ENCODE peak calls at places on chromosomes 3 and 15, in five cellular contexts. D, Y, Z, I and T are unnamed samples.

GRCh38 chr15:79440355-79440908 is 8.3 kb downstream of the MINAR1 start:
- DNase-seq in D (no peak), Y (no peak), Z (peak; percentile 24), I (no peak), T (no peak)

GRCh38 chr3:177679568-177680441 is 482.5 kb upstream of the TBL1XR1 start:
- DNase-seq in D (no peak), Y (no peak), Z (no peak), I (no peak), T (peak; percentile 76)

GRCh38 chr3:50177346-50177745 is 14.1 kb upstream of the GNAT1 start:
- DNase-seq in D (no peak), Y (no peak), Z (no peak), I (no peak), T (no peak)

GRCh38 chr3:3170998-3171397 is 8.5 kb downstream of the CRBN start:
- DNase-seq in D (no peak), Y (peak; percentile 44), Z (no peak), I (no peak), T (peak; percentile 76)

GRCh38 chr3:54122046-54122801 is at the start of gene CACNA2D3:
- DNase-seq in D (no peak), Y (no peak), Z (peak; percentile 54), I (no peak), T (no peak)

GRCh38 chr15:48427960-48428547 is 96.8 kb downstream of the DUT start:
- DNase-seq in D (no peak), Y (no peak), Z (no peak), I (no peak), T (no peak)

GRCh38 chr15:99504823-99505551 is 60.8 kb upstream of the MEF2A start:
- DNase-seq in D (no peak), Y (no peak), Z (no peak), I (no peak), T (peak; percentile 55)

GRCh38 chr3:196431193-196432136 is 762 bp downstream of the UBXN7 start:
- DNase-seq in D (no peak), Y (peak; percentile 31), Z (peak; percentile 28), I (peak; percentile 88), T (peak; percentile 70)

GRCh38 chr3:27360113-27361078 is 8.8 kb downstream of the NEK10 start:
- DNase-seq in D (no peak), Y (peak; percentile 89), Z (no peak), I (no peak), T (peak; percentile 98)

GRCh38 chr3:186060222-186060621 is 48.7 kb downstream of the ETV5 start:
- DNase-seq in D (no peak), Y (no peak), Z (no peak), I (no peak), T (no peak)

GRCh38 chr15:65318870-65319356 is 14.4 kb downstream of the RNU5B-1 start:
- DNase-seq in D (no peak), Y (peak; percentile 83), Z (peak; percentile 89), I (peak; percentile 91), T (peak; percentile 79)

GRCh38 chr15:85685366-85685765 is 109.4 kb downstream of the KLHL25 start:
- DNase-seq in D (no peak), Y (no peak), Z (no peak), I (no peak), T (no peak)

GRCh38 chr3:149352556-149352955 is 19.1 kb upstream of the TM4SF18 start:
- DNase-seq in D (peak; percentile 66), Y (peak; percentile 82), Z (peak; percentile 75), I (peak; percentile 62), T (peak; percentile 70)

GRCh38 chr15:83053151-83053550 is 13.9 kb downstream of the BTBD1 start:
- DNase-seq in D (no peak), Y (peak; percentile 31), Z (no peak), I (no peak), T (peak; percentile 78)

GRCh38 chr15:66838671-66839239 is 136.7 kb downstream of the SMAD6 start:
- DNase-seq in D (no peak), Y (peak; percentile 57), Z (no peak), I (peak; percentile 61), T (peak; percentile 67)

GRCh38 chr3:37847689-37848088 is 14.0 kb upstream of the CTDSPL start:
- DNase-seq in D (no peak), Y (no peak), Z (no peak), I (no peak), T (no peak)

GRCh38 chr3:65714138-65714537 is 324.6 kb downstream of the MAGI1 start:
- DNase-seq in D (no peak), Y (peak; percentile 16), Z (no peak), I (no peak), T (no peak)

GRCh38 chr3:138450181-138450580 is 15.8 kb downstream of the ESYT3 start:
- DNase-seq in D (no peak), Y (no peak), Z (no peak), I (no peak), T (no peak)

GRCh38 chr3:188853896-188854295 is 317.9 kb upstream of the TPRG1 start:
- DNase-seq in D (no peak), Y (no peak), Z (no peak), I (no peak), T (no peak)

GRCh38 chr3:170259853-170260386 is 37.7 kb downstream of the PRKCI start:
- DNase-seq in D (no peak), Y (no peak), Z (no peak), I (no peak), T (no peak)

GRCh38 chr3:86794336-86795065 is 196.4 kb downstream of the VGLL3 start:
- DNase-seq in D (no peak), Y (no peak), Z (no peak), I (no peak), T (no peak)

GRCh38 chr3:14555835-14556234 is 15.7 kb upstream of the GRIP2 start:
- DNase-seq in D (no peak), Y (no peak), Z (peak; percentile 37), I (no peak), T (no peak)

GRCh38 chr15:81813215-81813614 is 232.6 kb downstream of the MEX3B start:
- DNase-seq in D (peak; percentile 9), Y (peak; percentile 9), Z (peak; percentile 26), I (peak; percentile 14), T (no peak)

GRCh38 chr3:29067014-29067413 is 213.9 kb upstream of the RBMS3 start:
- DNase-seq in D (no peak), Y (peak; percentile 14), Z (no peak), I (no peak), T (peak; percentile 6)

GRCh38 chr15:66721501-66721937 is 19.5 kb downstream of the SMAD6 start:
- DNase-seq in D (no peak), Y (no peak), Z (no peak), I (peak; percentile 67), T (no peak)

GRCh38 chr15:40314723-40315276 is 7.1 kb upstream of the PLCB2 start:
- DNase-seq in D (no peak), Y (no peak), Z (no peak), I (no peak), T (peak; percentile 72)

DNA sequence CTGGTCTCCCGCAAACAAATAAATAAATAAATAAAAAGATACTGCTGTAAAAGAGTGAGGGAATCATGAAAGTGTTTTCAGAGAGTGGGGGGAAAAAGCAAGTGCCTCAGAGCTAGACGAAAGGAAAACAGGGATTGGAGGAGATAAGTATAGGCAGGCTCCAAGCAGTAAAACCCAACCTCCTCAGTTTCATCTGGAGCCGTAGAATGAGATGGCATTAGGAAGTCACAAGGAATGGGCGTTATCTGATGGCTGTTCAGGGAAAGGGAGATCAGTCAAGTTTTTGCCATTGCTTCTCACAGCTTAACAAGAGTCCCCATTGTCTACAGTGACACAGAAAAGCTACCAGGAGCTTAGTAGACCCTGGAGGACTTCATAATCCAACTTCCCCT is 451.5 kb upstream of the PPP2R3A start:
- DNase-seq in D (no peak), Y (no peak), Z (no peak), I (no peak), T (no peak)
- TF ChIP-seq JUN in D (no peak), Y (no peak), Z (no peak), I (no peak), T (no peak)

GRCh38 chr15:100692259-100692658 is 89.9 kb downstream of the ASB7 start:
- DNase-seq in D (no peak), Y (no peak), Z (no peak), I (no peak), T (no peak)

GRCh38 chr15:100690786-100691160 is 88.4 kb downstream of the ASB7 start:
- DNase-seq in D (no peak), Y (no peak), Z (no peak), I (no peak), T (no peak)

GRCh38 chr15:100692671-100693070 is 90.3 kb downstream of the ASB7 start:
- DNase-seq in D (no peak), Y (no peak), Z (no peak), I (no peak), T (no peak)

GRCh38 chr15:100690032-100690785 is 87.8 kb downstream of the ASB7 start:
- DNase-seq in D (no peak), Y (no peak), Z (no peak), I (no peak), T (no peak)

DNA sequence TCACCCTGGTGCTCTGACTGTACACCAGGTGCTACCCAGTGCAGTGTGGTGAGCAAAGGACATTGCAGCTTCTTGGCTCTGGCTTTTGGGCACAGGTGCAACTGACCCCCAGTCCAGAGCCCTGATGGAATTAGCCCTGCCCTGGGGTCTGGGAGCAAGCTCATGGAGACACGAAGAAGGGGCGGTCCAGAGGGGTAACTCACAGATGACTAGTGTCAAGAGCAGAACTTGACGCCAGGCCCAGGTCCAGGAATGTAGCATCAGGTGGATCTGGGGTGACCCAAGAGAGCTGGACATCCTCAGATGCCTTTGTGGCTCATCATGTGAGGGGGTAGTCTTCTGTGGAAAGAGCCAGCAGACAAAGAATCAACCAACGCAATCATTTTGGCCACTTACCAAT is 88.9 kb downstream of the ASB7 start:
- DNase-seq in D (no peak), Y (no peak), Z (no peak), I (no peak), T (no peak)
- TF ChIP-seq JUN in D (no peak), Y (no peak), Z (no peak), I (no peak), T (no peak)

DNA sequence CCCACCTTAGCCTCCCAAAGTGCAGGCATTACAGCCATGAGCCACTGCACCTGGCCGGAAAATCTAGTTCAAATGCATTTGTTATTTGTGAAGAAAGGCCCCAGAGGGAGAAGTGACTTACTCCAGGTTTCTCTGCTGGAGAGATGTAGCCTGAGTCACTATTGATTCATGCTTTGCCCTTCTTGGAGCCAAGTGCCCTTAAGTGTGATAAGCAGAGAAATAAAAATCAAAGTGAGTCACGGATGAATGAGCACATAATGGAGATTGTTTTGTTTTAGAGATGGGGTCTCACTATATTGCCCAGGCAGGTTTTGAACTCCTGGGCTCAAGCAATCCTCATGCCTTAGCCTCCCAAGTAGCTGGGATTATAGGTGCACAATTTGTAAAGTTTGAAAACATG is 33.1 kb downstream of the CDC25A start:
- DNase-seq in D (no peak), Y (peak; percentile 36), Z (no peak), I (no peak), T (peak; percentile 76)
- TF ChIP-seq JUN in D (no peak), Y (no peak), Z (no peak), I (no peak), T (peak; percentile 69)

GRCh38 chr3:192128922-192129321 is 598.4 kb downstream of the FGF12 start:
- DNase-seq in D (no peak), Y (no peak), Z (no peak), I (no peak), T (no peak)

GRCh38 chr3:192129586-192129985 is 597.8 kb downstream of the FGF12 start:
- DNase-seq in D (no peak), Y (no peak), Z (no peak), I (no peak), T (no peak)

GRCh38 chr3:192128060-192128459 is 599.3 kb downstream of the FGF12 start:
- DNase-seq in D (no peak), Y (no peak), Z (no peak), I (no peak), T (no peak)

GRCh38 chr3:192133271-192133670 is 594.1 kb downstream of the FGF12 start:
- DNase-seq in D (no peak), Y (no peak), Z (no peak), I (no peak), T (no peak)

GRCh38 chr3:192130534-192131132 is 596.7 kb downstream of the FGF12 start:
- DNase-seq in D (peak; percentile 5), Y (peak; percentile 43), Z (peak; percentile 59), I (peak; percentile 12), T (peak; percentile 61)
- TF ChIP-seq JUN in D (no peak), Y (no peak), Z (no peak), I (no peak), T (no peak)